ENCODE peak calls at places on chromosomes 3 and 15, in six cellular contexts. S is ovary, M is IMR-90, K is A673, T is BJ, G is pancreas. Q is an unnamed sample. For H3K27me3, the result is how much of the 10 kb centered on the place peaks cover.

GRCh38 chr15:67049351-67050044 is 15.9 kb upstream of the SMAD3 start:
- DNase-seq in S (no peak), M (peak), K (no peak), T (peak), G (no peak), Q (no peak)

GRCh38 chr15:46857103-46857502 is 860.2 kb upstream of the SEMA6D start:
- DNase-seq in S (no peak), M (no peak), K (no peak), T (no peak), G (no peak), Q (no peak)

GRCh38 chr15:89358755-89359439 is 24.3 kb upstream of the POLG start:
- DNase-seq in S (peak), M (peak), K (peak), T (peak), G (peak), Q (peak)

GRCh38 chr3:102179321-102180290 is 255.2 kb upstream of the ZPLD1 start:
- DNase-seq in S (no peak), M (peak), K (peak), T (no peak), G (no peak), Q (no peak)

GRCh38 chr3:159548675-159549335 is 439.8 kb upstream of the IL12A start:
- DNase-seq in S (no peak), M (peak), K (no peak), T (peak), G (no peak), Q (no peak)

GRCh38 chr15:75775296-75776074 is 62.8 kb upstream of the CSPG4 start:
- DNase-seq in S (no peak), M (no peak), K (peak), T (no peak), G (no peak), Q (no peak)

GRCh38 chr3:152899306-152899705 is 64.4 kb downstream of the P2RY1 start:
- DNase-seq in S (no peak), M (no peak), K (no peak), T (no peak), G (no peak), Q (no peak)

GRCh38 chr15:41407341-41407740 is 5.0 kb upstream of the NDUFAF1 start:
- DNase-seq in S (no peak), M (no peak), K (no peak), T (no peak), G (no peak), Q (no peak)

GRCh38 chr3:106518516-106518915 is 649.7 kb upstream of the CBLB start:
- DNase-seq in S (no peak), M (peak), K (no peak), T (peak), G (no peak), Q (no peak)

GRCh38 chr3:69698728-69699127 is 40.5 kb upstream of the MITF start:
- DNase-seq in S (no peak), M (peak), K (no peak), T (no peak), G (no peak), Q (no peak)

GRCh38 chr3:156511987-156512677 is 42.8 kb downstream of the SSR3 start:
- DNase-seq in S (no peak), M (no peak), K (no peak), T (no peak), G (no peak), Q (no peak)

GRCh38 chr3:129440648-129441190 is 695 bp downstream of the IFT122 start:
- DNase-seq in S (no peak), M (no peak), K (no peak), T (no peak), G (no peak), Q (no peak)

GRCh38 chr3:41580274-41580959 is 381.1 kb downstream of the CTNNB1 start:
- DNase-seq in S (no peak), M (no peak), K (no peak), T (no peak), G (no peak), Q (no peak)

GRCh38 chr3:169619793-169620192 is 43.7 kb downstream of the MECOM start:
- DNase-seq in S (no peak), M (no peak), K (no peak), T (no peak), G (no peak), Q (no peak)

GRCh38 chr3:65328148-65328547 is 640.3 kb upstream of the ADAMTS9 start:
- DNase-seq in S (no peak), M (no peak), K (no peak), T (no peak), G (no peak), Q (no peak)

GRCh38 chr15:36724493-36724892 is 145.1 kb downstream of the CDIN1 start:
- DNase-seq in S (no peak), M (no peak), K (no peak), T (no peak), G (no peak), Q (no peak)

GRCh38 chr3:56119575-56120349 is 348.5 kb downstream of the ERC2 start:
- DNase-seq in S (peak), M (peak), K (peak), T (peak), G (no peak), Q (peak)

GRCh38 chr3:9397911-9398714 is 698 bp downstream of the SETD5 start:
- DNase-seq in S (peak), M (peak), K (peak), T (no peak), G (peak), Q (peak)

GRCh38 chr3:82654708-82655107 is 893.3 kb upstream of the GBE1 start:
- DNase-seq in S (no peak), M (no peak), K (no peak), T (no peak), G (no peak), Q (no peak)

GRCh38 chr3:194269610-194270145 is 81.5 kb downstream of the CPN2 start:
- DNase-seq in S (peak), M (no peak), K (no peak), T (no peak), G (peak), Q (peak)

GRCh38 chr3:159787794-159788205 is 200.8 kb upstream of the IL12A start:
- DNase-seq in S (no peak), M (peak), K (no peak), T (no peak), G (no peak), Q (no peak)

GRCh38 chr15:67680645-67681044 is 138.1 kb downstream of the MAP2K5 start:
- DNase-seq in S (no peak), M (peak), K (peak), T (no peak), G (no peak), Q (no peak)

GRCh38 chr3:10140996-10141546 is 507 bp upstream of the VHL start:
- DNase-seq in S (peak), M (no peak), K (no peak), T (no peak), G (no peak), Q (no peak)

GRCh38 chr15:29053661-29054131 is 167.9 kb downstream of the APBA2 start:
- DNase-seq in S (no peak), M (no peak), K (no peak), T (no peak), G (no peak), Q (no peak)

GRCh38 chr15:26757156-26757555 is 15.7 kb downstream of the GABRB3 start:
- DNase-seq in S (no peak), M (no peak), K (no peak), T (no peak), G (no peak), Q (no peak)
- TF ChIP-seq CTCF in S (no peak), M (no peak), K (no peak), T (no peak), G (no peak), Q (no peak)

DNA sequence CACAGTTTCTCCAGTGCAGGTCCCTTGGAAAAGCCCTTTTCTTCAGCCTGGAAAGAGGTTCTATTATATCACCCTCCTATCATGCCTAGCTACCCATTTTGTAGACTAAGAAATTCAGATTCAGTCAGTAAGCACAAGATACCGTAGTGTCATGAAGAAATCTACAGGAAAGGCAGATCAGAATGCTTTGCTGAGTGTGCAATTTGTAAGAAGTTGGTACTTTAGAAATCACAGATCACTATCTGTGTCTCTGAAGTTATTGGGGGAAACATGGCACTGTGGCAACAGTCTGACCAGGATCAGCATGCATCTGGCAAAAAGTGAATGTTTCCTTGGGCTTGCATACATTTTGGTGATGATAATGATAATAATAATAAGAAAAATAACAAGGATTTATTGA is 531.8 kb downstream of the EPHB1 start:
- DNase-seq in S (no peak), M (no peak), K (no peak), T (no peak), G (no peak), Q (no peak)
- H3K27me3 ChIP-seq in S (under half), M (under half), K (under half), T (under half), G (under half), Q (half or more)

GRCh38 chr3:131048030-131048429 is 21.4 kb downstream of the NEK11 start:
- DNase-seq in S (no peak), M (no peak), K (no peak), T (no peak), G (no peak), Q (no peak)

GRCh38 chr3:131047582-131047981 is 20.9 kb downstream of the NEK11 start:
- DNase-seq in S (no peak), M (no peak), K (no peak), T (no peak), G (no peak), Q (no peak)

GRCh38 chr3:131053021-131053420 is 26.3 kb downstream of the NEK11 start:
- DNase-seq in S (no peak), M (peak), K (peak), T (no peak), G (no peak), Q (no peak)
- TF ChIP-seq CTCF in S (no peak), M (peak), K (peak), T (peak), G (no peak), Q (peak)

GRCh38 chr3:46888705-46889104 is 11.2 kb downstream of the PTH1R start:
- DNase-seq in S (no peak), M (no peak), K (no peak), T (no peak), G (no peak), Q (no peak)

GRCh38 chr3:46887980-46888494 is 10.5 kb downstream of the PTH1R start:
- DNase-seq in S (no peak), M (no peak), K (no peak), T (no peak), G (no peak), Q (no peak)

GRCh38 chr3:46891132-46891531 is 13.6 kb downstream of the PTH1R start:
- DNase-seq in S (no peak), M (no peak), K (no peak), T (no peak), G (no peak), Q (no peak)

GRCh38 chr3:46890132-46890531 is 12.6 kb downstream of the PTH1R start:
- DNase-seq in S (no peak), M (no peak), K (peak), T (no peak), G (no peak), Q (no peak)

GRCh38 chr3:46889381-46890110 is 12.0 kb downstream of the PTH1R start:
- DNase-seq in S (peak), M (no peak), K (peak), T (no peak), G (no peak), Q (peak)
- H3K27me3 ChIP-seq in S (under half), M (half or more), K (under half), T (under half), G (under half), Q (under half)

DNA sequence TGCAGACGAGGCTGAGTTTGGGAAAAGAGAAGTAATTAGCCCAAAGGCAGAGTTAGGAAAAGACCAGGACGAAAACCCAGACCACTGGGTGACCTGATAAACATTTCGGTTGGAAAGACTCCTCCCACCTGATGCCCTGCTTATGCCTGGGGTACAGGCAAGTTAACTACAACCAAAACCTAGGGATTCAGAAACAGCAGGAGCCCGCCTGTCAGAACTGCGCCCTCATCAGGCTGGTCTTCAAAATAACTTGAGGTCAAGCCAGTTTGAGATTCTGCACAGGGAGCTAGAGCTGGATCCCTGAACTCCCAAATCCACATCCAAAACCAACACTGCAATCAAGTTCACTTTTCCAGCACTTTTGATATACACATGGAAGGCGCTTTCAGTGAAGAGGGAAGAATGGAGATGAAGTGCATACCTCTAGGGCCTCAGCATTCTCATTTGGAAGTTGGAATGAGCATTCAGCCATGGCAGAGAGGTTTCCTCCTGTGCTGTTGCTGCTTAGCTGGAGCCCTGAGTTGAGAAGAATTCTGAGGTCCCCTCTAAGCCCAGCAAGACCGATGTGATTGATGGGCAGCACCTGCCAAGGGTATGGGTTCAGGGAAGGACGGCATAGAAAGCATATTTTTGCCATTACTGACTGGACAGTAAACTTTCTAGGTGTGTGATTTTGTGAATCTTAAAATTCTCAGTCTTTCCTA is 11.6 kb downstream of the TSEN2 start:
- DNase-seq in S (no peak), M (no peak), K (peak), T (no peak), G (no peak), Q (no peak)
- TF ChIP-seq CTCF in S (no peak), M (no peak), K (peak), T (no peak), G (no peak), Q (no peak)

DNA sequence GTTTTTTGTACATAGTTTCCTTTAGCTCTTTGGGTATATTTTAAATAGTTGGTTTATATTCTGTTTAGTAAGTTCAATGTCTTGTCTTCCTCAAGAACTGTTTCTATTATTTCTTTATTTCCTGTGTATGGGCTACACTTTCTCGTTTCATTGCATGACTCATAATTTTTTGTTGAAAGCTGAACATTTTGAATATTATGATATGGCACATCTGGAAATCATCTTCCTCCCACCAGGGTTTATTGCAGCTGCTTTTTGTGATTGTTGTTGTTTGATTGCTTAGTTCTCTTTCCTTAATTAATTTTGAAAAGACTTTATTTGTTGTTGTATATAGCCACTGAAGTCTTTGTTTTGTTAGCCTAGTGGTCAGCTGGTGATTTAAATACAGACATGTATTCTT is 43.8 kb downstream of the LSM3 start:
- DNase-seq in S (no peak), M (no peak), K (no peak), T (no peak), G (no peak), Q (no peak)
- H3K27me3 ChIP-seq in S (under half), M (under half), K (under half), T (under half), G (under half), Q (half or more)

GRCh38 chr3:174986685-174987084 is 127.6 kb downstream of the NAALADL2 start:
- DNase-seq in S (no peak), M (peak), K (no peak), T (no peak), G (no peak), Q (no peak)
- TF ChIP-seq CTCF in S (no peak), M (peak), K (no peak), T (no peak), G (no peak), Q (no peak)

DNA sequence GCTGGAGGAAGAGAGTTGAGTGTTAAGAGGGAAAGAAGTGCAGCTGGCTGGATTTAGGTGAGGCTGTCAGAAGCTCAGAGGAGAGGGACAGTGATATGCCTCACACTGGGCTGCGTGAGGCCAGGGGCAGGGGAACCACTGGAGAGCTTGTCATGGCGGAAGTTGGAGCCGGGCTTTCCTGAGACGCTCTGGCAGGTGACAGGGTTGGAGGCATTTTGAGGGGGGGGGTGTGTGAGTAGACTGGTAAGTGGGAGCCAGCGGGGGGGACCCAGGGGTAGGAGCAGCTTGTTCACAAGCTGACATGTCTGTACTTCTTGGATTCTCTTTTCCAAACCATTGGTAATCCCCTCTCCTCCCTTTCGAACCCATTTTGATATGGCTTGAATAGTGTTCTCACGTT is 331.5 kb upstream of the RGMA start:
- DNase-seq in S (no peak), M (no peak), K (no peak), T (no peak), G (no peak), Q (no peak)
- H3K27me3 ChIP-seq in S (under half), M (under half), K (under half), T (under half), G (under half), Q (under half)

Q was measured in left ventricle myocardium inferior.